ENCODE peak calls at places on chromosomes 3 and 15, in six cellular contexts. One of them, this sample, is unnamed.

GRCh38 chr3:106120334-106120733 is 251.5 kb upstream of the CBLB start:
- DNase-seq in Peyer's patch: no peak
- DNase-seq in A549: no peak
- DNase-seq in GM12892: no peak
- DNase-seq in adrenal gland: peak
- DNase-seq in ovary: no peak
- DNase-seq in this sample: no peak

GRCh38 chr15:90022905-90023700 is 22.0 kb downstream of the ZNF710 start:
- DNase-seq in ovary: no peak
- DNase-seq in adrenal gland: no peak
- DNase-seq in A549: no peak
- DNase-seq in GM12892: no peak
- DNase-seq in Peyer's patch: peak
- DNase-seq in this sample: no peak

GRCh38 chr3:188319569-188319968 is 165.6 kb downstream of the LPP start:
- DNase-seq in adrenal gland: no peak
- DNase-seq in Peyer's patch: no peak
- DNase-seq in ovary: no peak
- DNase-seq in GM12892: no peak
- DNase-seq in A549: no peak
- DNase-seq in this sample: no peak

GRCh38 chr3:171825222-171825828 is 15.0 kb upstream of the PLD1 start:
- DNase-seq in ovary: peak
- DNase-seq in GM12892: no peak
- DNase-seq in Peyer's patch: no peak
- DNase-seq in A549: peak
- DNase-seq in adrenal gland: no peak
- DNase-seq in this sample: no peak

GRCh38 chr3:63961891-63962290 is 49.7 kb upstream of the SCAANT1 start:
- DNase-seq in adrenal gland: no peak
- DNase-seq in GM12892: no peak
- DNase-seq in A549: peak
- DNase-seq in ovary: no peak
- DNase-seq in Peyer's patch: no peak
- DNase-seq in this sample: peak

GRCh38 chr3:107206141-107206540 is 171.1 kb upstream of the CCDC54 start:
- DNase-seq in Peyer's patch: no peak
- DNase-seq in adrenal gland: peak
- DNase-seq in GM12892: no peak
- DNase-seq in A549: peak
- DNase-seq in ovary: no peak
- DNase-seq in this sample: peak

GRCh38 chr15:41610048-41610447 is 50.2 kb upstream of the MGA start:
- DNase-seq in adrenal gland: no peak
- DNase-seq in GM12892: no peak
- DNase-seq in ovary: no peak
- DNase-seq in A549: no peak
- DNase-seq in Peyer's patch: no peak
- DNase-seq in this sample: no peak

GRCh38 chr3:128619146-128619890 is 31.3 kb downstream of the RPN1 start:
- DNase-seq in adrenal gland: no peak
- DNase-seq in Peyer's patch: no peak
- DNase-seq in GM12892: no peak
- DNase-seq in A549: peak
- DNase-seq in ovary: no peak
- DNase-seq in this sample: peak

GRCh38 chr3:97108136-97108535 is 293.7 kb downstream of the EPHA6 start:
- DNase-seq in ovary: no peak
- DNase-seq in GM12892: no peak
- DNase-seq in Peyer's patch: no peak
- DNase-seq in adrenal gland: no peak
- DNase-seq in A549: no peak
- DNase-seq in this sample: no peak

GRCh38 chr15:85748729-85749128 is 46.0 kb downstream of the KLHL25 start:
- DNase-seq in GM12892: no peak
- DNase-seq in ovary: peak
- DNase-seq in adrenal gland: no peak
- DNase-seq in A549: no peak
- DNase-seq in Peyer's patch: peak
- DNase-seq in this sample: no peak

GRCh38 chr3:111768076-111768475 is 91.0 kb upstream of the PHLDB2 start:
- DNase-seq in ovary: no peak
- DNase-seq in A549: no peak
- DNase-seq in Peyer's patch: no peak
- DNase-seq in GM12892: no peak
- DNase-seq in adrenal gland: no peak
- DNase-seq in this sample: no peak

GRCh38 chr3:171135536-171135935 is 109.0 kb upstream of the SLC2A2 start:
- DNase-seq in GM12892: no peak
- DNase-seq in ovary: no peak
- DNase-seq in Peyer's patch: no peak
- DNase-seq in adrenal gland: no peak
- DNase-seq in A549: no peak
- DNase-seq in this sample: no peak

GRCh38 chr3:10988003-10988402 is 4.5 kb upstream of the SLC6A1 start:
- DNase-seq in Peyer's patch: no peak
- DNase-seq in A549: no peak
- DNase-seq in GM12892: no peak
- DNase-seq in adrenal gland: no peak
- DNase-seq in ovary: no peak
- DNase-seq in this sample: no peak

GRCh38 chr15:51842852-51843737 is 13.6 kb downstream of the TMOD3 start:
- DNase-seq in ovary: no peak
- DNase-seq in Peyer's patch: peak
- DNase-seq in adrenal gland: no peak
- DNase-seq in A549: peak
- DNase-seq in GM12892: no peak
- DNase-seq in this sample: no peak

GRCh38 chr3:8509961-8510360 is 8.3 kb downstream of the LMCD1 start:
- DNase-seq in adrenal gland: peak
- DNase-seq in GM12892: no peak
- DNase-seq in A549: peak
- DNase-seq in Peyer's patch: no peak
- DNase-seq in ovary: no peak
- DNase-seq in this sample: no peak

GRCh38 chr3:170809975-170810357 is 60.0 kb downstream of the RPL22L1 start:
- DNase-seq in adrenal gland: no peak
- DNase-seq in A549: no peak
- DNase-seq in ovary: no peak
- DNase-seq in Peyer's patch: no peak
- DNase-seq in GM12892: no peak
- DNase-seq in this sample: no peak

GRCh38 chr3:58041182-58041825 is 33.1 kb downstream of the FLNB start:
- DNase-seq in A549: no peak
- DNase-seq in GM12892: no peak
- DNase-seq in ovary: no peak
- DNase-seq in Peyer's patch: no peak
- DNase-seq in adrenal gland: no peak
- DNase-seq in this sample: no peak

GRCh38 chr3:66480666-66481065 is 20.2 kb downstream of the LRIG1 start:
- DNase-seq in Peyer's patch: no peak
- DNase-seq in ovary: no peak
- DNase-seq in A549: no peak
- DNase-seq in adrenal gland: no peak
- DNase-seq in GM12892: no peak
- DNase-seq in this sample: no peak

DNA sequence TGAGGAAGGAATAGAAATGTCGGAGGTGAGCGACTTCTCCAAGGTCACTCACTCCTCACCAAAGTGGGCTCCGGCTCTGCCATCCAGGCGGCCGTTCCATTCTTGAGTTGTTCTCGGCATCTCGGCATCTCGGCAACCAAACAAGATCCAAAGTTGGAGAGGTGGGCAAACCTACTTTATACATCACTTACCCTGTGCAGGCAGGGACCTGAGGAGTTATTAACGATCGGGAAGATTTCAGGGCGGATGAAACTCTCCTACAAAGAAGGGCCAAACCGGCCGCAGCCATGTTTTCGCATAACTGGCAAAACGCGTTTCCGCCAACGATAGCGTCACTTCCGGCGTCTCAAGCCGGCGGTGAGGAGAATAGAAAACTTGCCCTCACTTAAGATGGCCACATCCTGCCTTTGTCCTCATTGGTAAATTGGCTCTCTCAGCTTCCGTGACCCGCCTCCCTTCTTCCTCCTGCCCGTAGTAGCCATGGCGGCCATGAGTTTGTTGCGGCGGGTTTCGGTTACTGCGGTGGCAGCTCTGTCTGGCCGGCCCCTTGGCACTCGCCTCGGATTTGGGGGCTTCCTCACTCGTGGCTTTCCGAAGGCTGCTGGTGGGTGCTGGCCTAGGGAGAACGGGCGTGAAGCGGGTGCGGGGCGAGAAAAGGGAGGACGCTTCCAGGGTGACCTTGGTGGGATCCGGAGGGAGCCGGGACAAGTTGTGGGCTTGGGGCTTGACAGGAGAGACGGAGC is at the start of the genes MRPL47 and NDUFB5:
- DNase-seq in GM12892: peak
- DNase-seq in Peyer's patch: peak
- DNase-seq in A549: peak
- DNase-seq in ovary: peak
- DNase-seq in adrenal gland: peak
- DNase-seq in this sample: peak
- TF ChIP-seq POLR2A in GM12892: peak
- TF ChIP-seq POLR2A in Peyer's patch: peak
- TF ChIP-seq POLR2A in A549: peak
- TF ChIP-seq POLR2A in ovary: peak
- TF ChIP-seq POLR2A in adrenal gland: peak
- TF ChIP-seq POLR2A in this sample: peak

GRCh38 chr3:4687596-4687995 is 194.4 kb downstream of the ITPR1 start:
- DNase-seq in GM12892: no peak
- DNase-seq in Peyer's patch: no peak
- DNase-seq in ovary: no peak
- DNase-seq in adrenal gland: no peak
- DNase-seq in A549: no peak
- DNase-seq in this sample: no peak
- TF ChIP-seq POLR2A in GM12892: no peak
- TF ChIP-seq POLR2A in Peyer's patch: no peak
- TF ChIP-seq POLR2A in ovary: no peak
- TF ChIP-seq POLR2A in adrenal gland: no peak
- TF ChIP-seq POLR2A in A549: no peak
- TF ChIP-seq POLR2A in this sample: no peak

DNA sequence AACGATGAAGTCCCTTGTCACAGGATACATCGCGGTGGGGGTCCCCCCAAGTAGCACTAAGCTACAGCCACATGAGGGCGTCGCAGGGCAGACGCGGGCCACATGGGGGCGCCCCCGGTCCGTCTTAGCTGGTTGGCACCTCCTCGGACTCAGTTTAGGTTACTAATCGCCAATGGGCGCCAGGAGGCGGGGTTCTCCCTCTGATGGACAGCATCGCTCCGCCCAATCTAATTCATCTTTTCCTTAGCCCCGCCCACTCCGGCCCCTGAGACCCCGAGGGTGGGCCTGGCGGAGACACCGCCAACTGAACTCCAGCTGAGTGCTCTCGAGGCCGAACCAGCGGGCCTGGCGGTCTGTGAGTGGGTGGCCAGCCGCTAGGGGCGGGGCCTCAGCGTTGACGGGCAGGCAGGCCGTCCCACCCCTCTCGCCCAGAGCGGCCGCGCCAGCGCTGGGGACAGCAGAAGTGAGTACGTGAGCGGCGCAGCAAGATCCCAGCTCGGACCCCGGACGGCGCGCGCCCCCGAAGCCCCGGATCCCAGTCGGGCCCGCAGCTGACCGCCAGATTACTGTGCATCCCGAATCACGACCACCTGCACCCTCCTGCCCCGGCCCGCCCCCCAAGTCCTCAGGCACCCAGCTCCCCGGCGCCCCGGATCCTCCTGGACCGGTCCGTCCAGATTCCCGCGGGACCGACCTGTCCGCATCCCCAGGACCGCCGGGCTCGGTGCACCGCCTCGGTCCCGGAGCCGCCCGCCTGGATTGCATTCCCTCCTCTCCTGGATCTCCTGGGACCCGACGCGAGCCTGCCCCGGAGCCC is at the start of gene EPHB3:
- DNase-seq in adrenal gland: peak
- DNase-seq in ovary: peak
- DNase-seq in GM12892: peak
- DNase-seq in Peyer's patch: peak
- DNase-seq in A549: peak
- DNase-seq in this sample: peak
- TF ChIP-seq POLR2A in adrenal gland: peak
- TF ChIP-seq POLR2A in ovary: peak
- TF ChIP-seq POLR2A in GM12892: no peak
- TF ChIP-seq POLR2A in Peyer's patch: peak
- TF ChIP-seq POLR2A in A549: peak
- TF ChIP-seq POLR2A in this sample: no peak

DNA sequence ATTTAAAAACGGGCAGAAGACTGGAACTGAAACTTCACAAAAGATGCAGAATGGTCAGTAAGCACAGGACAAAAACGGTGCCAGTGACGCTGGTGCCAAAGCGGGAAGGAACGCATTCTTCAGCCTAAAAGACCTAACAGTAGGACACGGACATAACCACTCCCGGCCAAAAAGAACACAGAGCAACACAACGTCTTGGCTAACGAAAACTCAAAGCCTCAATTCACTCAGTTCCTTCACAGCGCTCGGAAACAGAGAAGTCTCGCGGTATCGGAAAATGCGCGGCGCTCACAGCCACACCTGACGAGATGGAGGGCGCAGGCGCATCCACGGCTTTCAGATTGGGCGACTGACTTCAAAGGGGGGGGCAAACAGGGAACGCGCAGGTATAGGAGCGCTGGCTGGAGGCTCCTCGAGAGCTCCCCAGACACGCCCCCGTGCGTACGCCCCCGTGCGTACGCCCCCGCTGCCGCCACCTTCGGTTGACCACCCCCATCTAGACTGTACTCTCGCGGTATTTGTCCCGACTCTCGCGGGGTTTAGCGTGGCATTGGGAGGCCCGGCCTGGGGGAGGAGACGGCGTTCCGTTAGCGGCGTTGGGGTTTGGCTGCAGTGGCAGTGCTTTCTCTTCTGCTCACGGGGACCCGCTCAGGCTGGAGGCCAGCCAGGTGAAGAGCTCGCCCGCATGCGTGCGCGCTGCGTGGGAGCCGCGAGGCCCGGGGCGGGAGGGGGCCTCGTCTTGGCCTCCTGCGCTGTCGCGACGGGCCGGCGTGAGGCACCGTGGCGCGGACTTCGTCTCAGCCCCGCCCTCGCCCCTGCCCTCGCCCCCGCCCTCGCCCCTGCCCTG is at the start of gene NKTR:
- DNase-seq in adrenal gland: peak
- DNase-seq in GM12892: peak
- DNase-seq in ovary: peak
- DNase-seq in Peyer's patch: peak
- DNase-seq in A549: peak
- DNase-seq in this sample: peak
- TF ChIP-seq POLR2A in adrenal gland: peak
- TF ChIP-seq POLR2A in GM12892: peak
- TF ChIP-seq POLR2A in ovary: peak
- TF ChIP-seq POLR2A in Peyer's patch: peak
- TF ChIP-seq POLR2A in A549: peak
- TF ChIP-seq POLR2A in this sample: peak